ENCODE peak calls at places on chromosomes 1 and 21, in four cellular contexts. R, W, C and F are unnamed samples.

GRCh38 chr1:115252585-115252984 is 85.5 kb downstream of the NGF start:
- DNase-seq in R (no peak), W (no peak), C (no peak), F (no peak)

GRCh38 chr21:25127811-25128210 is 479.5 kb downstream of the MRPL39 start:
- DNase-seq in R (no peak), W (no peak), C (no peak), F (no peak)

GRCh38 chr1:54397980-54398379 is 8.2 kb downstream of the SSBP3 start:
- DNase-seq in R (no peak), W (no peak), C (no peak), F (no peak)

GRCh38 chr1:47510282-47510811 is 72.5 kb downstream of the FOXD2 start:
- DNase-seq in R (no peak), W (no peak), C (no peak), F (no peak)

GRCh38 chr1:30607723-30608122 is 115.7 kb downstream of the MATN1 start:
- DNase-seq in R (no peak), W (no peak), C (no peak), F (no peak)

GRCh38 chr1:28155628-28156027 is 20.9 kb downstream of the PTAFR start:
- DNase-seq in R (no peak), W (no peak), C (no peak), F (no peak)

GRCh38 chr1:173798078-173798477 is 26.4 kb upstream of the DARS2 start:
- DNase-seq in R (no peak), W (no peak), C (no peak), F (no peak)

GRCh38 chr1:21337931-21338567 is 47.8 kb upstream of the ECE1 start:
- DNase-seq in R (no peak), W (no peak), C (no peak), F (no peak)

GRCh38 chr1:172745014-172745413 is 86.1 kb downstream of the FASLG start:
- DNase-seq in R (peak; percentile 79), W (no peak), C (peak; percentile 52), F (peak; percentile 71)

GRCh38 chr1:32128479-32128878 is 20.6 kb downstream of the KPNA6 start:
- DNase-seq in R (no peak), W (no peak), C (no peak), F (no peak)

GRCh38 chr21:18741954-18742353 is 338.4 kb upstream of the TMPRSS15 start:
- DNase-seq in R (no peak), W (no peak), C (no peak), F (no peak)

GRCh38 chr1:71521655-71522264 is 440.9 kb upstream of the ZRANB2 start:
- DNase-seq in R (no peak), W (peak; percentile 23), C (peak; percentile 2), F (no peak)

GRCh38 chr1:18927654-18928272 is 25.4 kb upstream of the ALDH4A1 start:
- DNase-seq in R (no peak), W (no peak), C (no peak), F (no peak)

GRCh38 chr1:210413951-210414350 is 85.2 kb downstream of the HHAT start:
- DNase-seq in R (no peak), W (no peak), C (no peak), F (no peak)

GRCh38 chr1:182968151-182968741 is 15.3 kb upstream of the SHCBP1L start:
- DNase-seq in R (no peak), W (no peak), C (peak; percentile 16), F (no peak)

GRCh38 chr1:198212675-198213074 is 55.9 kb downstream of the NEK7 start:
- DNase-seq in R (no peak), W (no peak), C (no peak), F (no peak)

GRCh38 chr1:153659175-153659534 is 652 bp downstream of the SNAPIN start:
- DNase-seq in R (no peak), W (no peak), C (no peak), F (no peak)

DNA sequence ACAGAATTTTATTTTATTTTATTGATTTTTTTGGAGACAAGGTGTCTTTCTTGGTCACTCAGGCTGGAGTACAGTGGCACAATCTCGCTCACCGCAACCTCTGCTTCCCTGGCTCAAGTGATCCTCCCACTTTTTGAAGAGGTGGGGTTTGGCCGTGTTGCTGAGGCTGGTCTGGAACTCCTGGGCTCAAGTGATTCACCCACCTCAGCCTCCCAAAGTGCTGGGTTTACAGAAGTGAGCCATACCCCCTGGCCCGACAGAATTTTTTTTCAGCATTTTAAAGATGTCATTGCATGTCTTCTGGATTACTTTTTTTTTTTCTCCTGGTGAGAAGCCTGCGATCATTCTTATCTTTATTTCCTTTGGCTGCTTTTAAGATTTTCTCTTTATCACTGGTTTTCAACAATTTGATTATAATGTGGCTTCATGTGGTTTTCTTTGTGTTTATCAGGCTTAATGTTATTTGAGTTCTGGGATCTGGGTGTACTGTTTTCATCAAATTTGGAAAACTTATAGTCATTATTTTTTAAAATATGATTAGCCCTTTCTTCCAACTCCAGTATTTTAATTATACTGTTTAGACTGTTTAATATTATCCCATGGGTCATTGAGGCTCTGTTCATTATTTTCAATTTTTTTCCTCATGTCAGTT is 23.1 kb upstream of the PTBP2 start:
- DNase-seq in R (no peak), W (no peak), C (no peak), F (no peak)
- TF ChIP-seq USF2 in R (no peak), W (no peak), C (no peak), F (no peak)

GRCh38 chr1:57272601-57273000 is 151.3 kb downstream of the DAB1 start:
- DNase-seq in R (no peak), W (no peak), C (no peak), F (no peak)
- TF ChIP-seq CREM in R (no peak), W (no peak), C (no peak), F (no peak)

DNA sequence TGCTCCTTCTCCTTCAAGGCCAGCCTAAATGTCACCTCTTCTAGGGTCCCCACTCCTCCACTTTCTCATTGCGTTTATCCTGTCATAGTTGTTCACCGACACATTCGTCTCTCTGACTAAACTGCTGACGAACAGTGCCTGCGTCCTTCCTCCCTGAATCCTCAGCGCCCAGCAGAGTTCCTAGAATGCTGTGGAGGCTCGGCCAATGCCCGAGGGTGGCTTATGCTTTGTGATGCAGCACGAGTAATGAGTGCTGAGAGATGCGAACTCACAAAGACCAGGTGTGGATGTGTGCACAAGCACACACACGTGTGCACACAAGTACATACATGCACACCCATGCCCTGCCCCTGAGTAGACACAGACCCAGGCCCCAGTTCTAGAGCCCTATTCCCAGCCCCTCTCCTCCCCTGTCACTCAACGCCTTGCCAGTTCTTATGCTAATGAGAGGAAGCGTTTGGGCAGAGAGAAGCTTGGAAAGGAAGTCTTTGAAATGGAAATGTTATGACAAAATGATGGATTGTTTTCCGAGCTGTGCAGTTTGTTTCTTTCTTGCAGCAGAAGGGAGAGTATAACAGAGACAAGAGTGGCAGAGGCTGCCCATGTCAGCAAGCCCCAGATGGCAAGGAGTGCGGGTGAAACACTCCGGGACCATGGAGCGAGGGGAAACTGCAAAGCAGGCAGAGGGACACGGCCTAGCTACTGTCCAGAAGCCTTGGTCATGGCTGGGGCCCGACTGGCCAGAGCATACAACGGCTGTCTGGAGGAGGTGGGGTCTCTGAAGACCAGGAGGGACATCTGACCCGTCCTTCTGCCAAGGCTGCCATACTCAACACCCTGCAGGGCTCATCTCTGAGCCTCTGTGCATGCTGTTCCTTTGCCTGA is 24.2 kb downstream of the KCNA10 start:
- DNase-seq in R (no peak), W (no peak), C (no peak), F (no peak)
- TF ChIP-seq USF2 in R (no peak), W (no peak), C (no peak), F (no peak)

GRCh38 chr21:43718872-43719747 is at the start of gene PDXK:
- DNase-seq in R (peak; percentile 35), W (peak; percentile 82), C (peak; percentile 67), F (peak; percentile 94)
- TF ChIP-seq CREM in R (peak; percentile 24), W (peak; percentile 69), C (no peak), F (peak; percentile 91)

GRCh38 chr1:230681599-230681998 is 32.3 kb downstream of the AGT start:
- DNase-seq in R (no peak), W (no peak), C (peak; percentile 77), F (no peak)

GRCh38 chr1:230682274-230682673 is 31.6 kb downstream of the AGT start:
- DNase-seq in R (no peak), W (no peak), C (no peak), F (peak; percentile 23)

GRCh38 chr1:230684998-230685397 is 28.9 kb downstream of the AGT start:
- DNase-seq in R (no peak), W (no peak), C (no peak), F (no peak)

GRCh38 chr1:230684146-230684545 is 29.8 kb downstream of the AGT start:
- DNase-seq in R (no peak), W (no peak), C (no peak), F (no peak)

DNA sequence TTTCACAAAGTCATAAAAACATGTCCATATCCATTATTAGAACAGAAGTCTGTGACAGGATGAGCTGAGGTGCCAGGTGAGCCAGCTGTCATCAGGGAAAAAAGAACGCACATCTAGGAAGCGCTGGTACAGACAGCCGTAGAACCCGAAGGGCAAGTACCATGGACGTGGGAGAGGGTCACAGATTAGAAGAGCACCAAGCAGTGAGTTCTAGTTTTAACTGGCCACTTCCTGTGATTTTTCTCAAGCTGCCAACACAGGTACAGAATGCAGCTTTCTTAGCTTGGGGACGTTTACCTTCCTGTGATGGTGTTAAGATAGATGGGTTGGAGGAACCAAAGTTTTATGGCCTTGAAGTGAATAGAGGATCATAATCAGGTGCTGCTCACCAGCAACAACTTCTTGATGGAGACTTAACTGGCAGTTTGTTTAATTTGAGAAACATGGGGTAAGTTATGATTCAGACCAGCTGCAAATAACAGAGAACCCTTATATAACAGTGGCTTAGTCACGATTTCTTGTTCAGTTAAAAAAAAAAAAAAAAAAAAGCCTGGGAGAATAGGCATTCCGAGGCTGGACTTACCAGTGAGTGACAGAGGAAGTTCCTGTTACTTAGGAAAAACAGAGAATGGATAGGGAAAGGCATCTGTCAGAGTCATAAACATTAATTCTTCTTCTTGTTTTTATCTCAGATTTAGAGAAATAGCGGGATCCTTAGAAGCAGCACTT is 30.9 kb downstream of the AGT start:
- DNase-seq in R (no peak), W (no peak), C (no peak), F (no peak)
- TF ChIP-seq USF2 in R (no peak), W (no peak), C (no peak), F (no peak)

DNA sequence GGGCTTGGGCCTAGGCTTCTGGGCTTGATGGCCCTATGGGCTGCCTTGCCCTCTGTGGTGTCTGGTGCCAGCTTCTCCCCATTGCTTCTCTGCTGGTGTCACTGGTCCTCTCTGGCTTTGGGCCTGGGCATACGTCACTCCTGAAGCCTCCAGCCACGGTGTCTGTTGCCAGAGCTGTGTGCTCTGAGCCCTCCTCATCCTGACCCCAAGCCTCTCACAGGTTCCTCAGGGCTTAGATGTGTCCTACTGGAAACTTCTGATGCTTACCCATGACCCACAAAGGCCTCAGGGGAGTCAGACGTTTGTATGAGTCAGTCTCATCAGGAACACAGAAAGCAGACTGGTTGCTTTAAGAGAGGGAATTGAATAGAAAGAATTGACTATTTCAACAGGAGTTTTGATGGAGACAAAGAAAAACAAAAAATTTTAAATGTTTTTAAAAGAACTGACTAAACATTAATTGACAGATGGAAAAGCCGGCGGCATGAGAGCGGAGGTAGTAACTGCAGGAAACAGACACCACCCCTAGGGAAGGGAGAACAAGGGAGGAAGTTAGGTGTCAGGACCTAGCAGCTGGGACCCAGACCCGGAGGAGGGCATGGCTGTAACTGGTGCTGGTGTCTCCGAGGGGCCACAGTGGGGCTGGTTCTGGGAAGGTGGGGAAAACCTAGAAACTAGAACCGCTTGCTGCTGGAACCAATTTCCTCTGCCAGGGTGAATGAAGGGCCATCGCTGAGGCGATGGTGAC is 39.9 kb upstream of the CITED4 start:
- DNase-seq in R (no peak), W (no peak), C (no peak), F (no peak)
- TF ChIP-seq CREM in R (no peak), W (no peak), C (no peak), F (no peak)